ENCODE peak calls at places on chromosomes 11 and 22, in four cellular contexts. One of them, this sample, is unnamed.

GRCh38 chr11:65308281-65308891 is 6.3 kb upstream of the CDC42EP2 start:
- DNase-seq in A549: no peak
- DNase-seq in K562: no peak
- DNase-seq in HepG2: no peak
- DNase-seq in this sample: no peak

GRCh38 chr11:129375731-129376657 is at the start of gene BARX2:
- DNase-seq in HepG2: peak; percentile 33
- DNase-seq in K562: no peak
- DNase-seq in A549: peak; percentile 59
- DNase-seq in this sample: peak; percentile 74

GRCh38 chr11:66044757-66045156 is 4.2 kb downstream of the GAL3ST3 start:
- DNase-seq in HepG2: no peak
- DNase-seq in K562: no peak
- DNase-seq in A549: no peak
- DNase-seq in this sample: no peak

GRCh38 chr22:25797891-25798290 is 55.9 kb downstream of the MYO18B start:
- DNase-seq in K562: no peak
- DNase-seq in HepG2: no peak
- DNase-seq in A549: no peak
- DNase-seq in this sample: no peak

GRCh38 chr11:7060828-7061227 is 28.0 kb upstream of the RBMXL2 start:
- DNase-seq in K562: no peak
- DNase-seq in HepG2: no peak
- DNase-seq in A549: no peak
- DNase-seq in this sample: no peak

GRCh38 chr22:38144025-38144405 is 33.5 kb upstream of the BAIAP2L2 start:
- DNase-seq in A549: peak; percentile 52
- DNase-seq in K562: no peak
- DNase-seq in HepG2: peak; percentile 25
- DNase-seq in this sample: no peak

GRCh38 chr11:132427611-132428010 is 1057.2 kb downstream of the NTM start:
- DNase-seq in A549: no peak
- DNase-seq in K562: no peak
- DNase-seq in HepG2: no peak
- DNase-seq in this sample: no peak

GRCh38 chr11:64607381-64608259 is 16.6 kb downstream of the SLC22A12 start:
- DNase-seq in K562: no peak
- DNase-seq in HepG2: no peak
- DNase-seq in A549: no peak
- DNase-seq in this sample: no peak

GRCh38 chr11:115990004-115990447 is 485.8 kb upstream of the CADM1 start:
- DNase-seq in K562: peak; percentile 66
- DNase-seq in HepG2: no peak
- DNase-seq in A549: peak; percentile 2
- DNase-seq in this sample: peak; percentile 80

GRCh38 chr11:70048279-70049024 is 29.7 kb upstream of the ANO1 start:
- DNase-seq in HepG2: no peak
- DNase-seq in K562: peak; percentile 56
- DNase-seq in A549: peak; percentile 10
- DNase-seq in this sample: peak; percentile 60

GRCh38 chr11:134654161-134654915 is 242.3 kb upstream of the B3GAT1 start:
- DNase-seq in HepG2: no peak
- DNase-seq in K562: no peak
- DNase-seq in A549: no peak
- DNase-seq in this sample: no peak

GRCh38 chr11:126061707-126062678 is 673 bp downstream of the CDON start:
- DNase-seq in K562: no peak
- DNase-seq in A549: peak; percentile 52
- DNase-seq in HepG2: peak; percentile 66
- DNase-seq in this sample: peak; percentile 57

GRCh38 chr11:77374611-77375031 is 73.1 kb upstream of the GDPD4 start:
- DNase-seq in K562: no peak
- DNase-seq in A549: no peak
- DNase-seq in HepG2: no peak
- DNase-seq in this sample: no peak

GRCh38 chr11:82823635-82824614 is 76.3 kb downstream of the PRCP start:
- DNase-seq in HepG2: no peak
- DNase-seq in A549: no peak
- DNase-seq in K562: no peak
- DNase-seq in this sample: no peak

GRCh38 chr11:112889446-112889845 is 71.8 kb upstream of the NCAM1 start:
- DNase-seq in K562: no peak
- DNase-seq in HepG2: no peak
- DNase-seq in A549: no peak
- DNase-seq in this sample: no peak

GRCh38 chr11:124863137-124863825 is 2.0 kb upstream of the ROBO3 start:
- DNase-seq in K562: no peak
- DNase-seq in HepG2: peak; percentile 20
- DNase-seq in A549: no peak
- DNase-seq in this sample: peak; percentile 44

GRCh38 chr22:46040471-46041465 is 63.8 kb upstream of the WNT7B start:
- DNase-seq in HepG2: no peak
- DNase-seq in K562: no peak
- DNase-seq in A549: no peak
- DNase-seq in this sample: peak; percentile 11

GRCh38 chr11:11279956-11280689 is 72.9 kb downstream of the CSNK2A3 start:
- DNase-seq in HepG2: peak; percentile 8
- DNase-seq in A549: no peak
- DNase-seq in K562: no peak
- DNase-seq in this sample: no peak

GRCh38 chr11:73237471-73238290 is 19.6 kb downstream of the P2RY2 start:
- DNase-seq in HepG2: peak; percentile 95
- DNase-seq in K562: no peak
- DNase-seq in A549: no peak
- DNase-seq in this sample: no peak

GRCh38 chr11:73235236-73235786 is 17.2 kb downstream of the P2RY2 start:
- DNase-seq in A549: no peak
- DNase-seq in K562: no peak
- DNase-seq in HepG2: no peak
- DNase-seq in this sample: no peak

GRCh38 chr11:73239111-73239521 is 21.0 kb downstream of the P2RY2 start:
- DNase-seq in A549: no peak
- DNase-seq in HepG2: no peak
- DNase-seq in K562: no peak
- DNase-seq in this sample: no peak

GRCh38 chr11:73236205-73236765 is 18.2 kb downstream of the P2RY2 start:
- DNase-seq in K562: no peak
- DNase-seq in HepG2: no peak
- DNase-seq in A549: no peak
- DNase-seq in this sample: no peak

GRCh38 chr11:73236879-73237278 is 18.8 kb downstream of the P2RY2 start:
- DNase-seq in K562: peak; percentile 61
- DNase-seq in HepG2: peak; percentile 57
- DNase-seq in A549: peak; percentile 63
- DNase-seq in this sample: peak; percentile 83
- TF ChIP-seq HMGXB4 in K562: no peak
- TF ChIP-seq HMGXB4 in HepG2: no peak
- TF ChIP-seq HMGXB4 in A549: no peak
- TF ChIP-seq HMGXB4 in this sample: no peak

DNA sequence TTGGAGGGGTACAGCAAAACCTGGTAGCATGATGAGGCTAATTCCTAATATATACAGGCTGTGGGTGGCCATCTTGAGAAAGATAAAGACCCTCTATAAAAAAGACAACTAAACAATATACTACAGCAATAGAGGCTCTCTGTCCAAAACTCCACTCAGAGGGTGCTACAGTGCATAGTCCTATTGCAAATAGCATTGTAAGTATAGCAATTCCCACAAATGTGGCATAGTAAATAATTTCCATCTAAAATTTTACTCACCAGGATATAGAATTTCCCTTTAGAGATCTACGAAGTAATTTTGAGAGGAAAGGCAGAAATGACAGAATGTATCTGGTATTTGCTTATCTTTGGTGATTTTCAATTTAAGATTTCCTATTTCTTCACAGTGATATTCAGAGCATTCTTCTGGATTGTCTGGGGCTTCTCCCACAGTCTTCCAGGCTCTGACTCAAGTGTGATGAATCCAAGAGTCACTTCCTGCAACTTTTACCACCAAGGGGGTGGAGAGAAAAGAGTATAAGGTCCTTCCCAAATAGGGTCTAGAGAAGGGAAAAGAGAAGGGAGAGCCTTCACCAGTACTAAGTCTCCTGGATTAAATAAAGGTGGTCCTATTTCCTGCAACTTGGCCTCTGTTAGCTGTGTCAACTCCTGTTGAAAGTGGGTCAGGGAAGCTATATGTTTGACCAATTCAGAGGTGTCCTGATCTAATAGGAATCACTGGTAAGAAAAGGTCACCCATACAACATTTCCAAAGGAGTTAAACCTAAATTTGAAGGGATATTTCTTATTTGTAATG is 1054.7 kb upstream of the CNTN5 start:
- DNase-seq in A549: no peak
- DNase-seq in HepG2: no peak
- DNase-seq in K562: no peak
- DNase-seq in this sample: no peak
- TF ChIP-seq HMGXB4 in A549: no peak
- TF ChIP-seq HMGXB4 in HepG2: no peak
- TF ChIP-seq HMGXB4 in K562: no peak
- TF ChIP-seq HMGXB4 in this sample: no peak

GRCh38 chr22:19917389-19918138 is 24.0 kb upstream of the COMT start:
- DNase-seq in A549: no peak
- DNase-seq in K562: no peak
- DNase-seq in HepG2: no peak
- DNase-seq in this sample: no peak
- TF ChIP-seq HMGXB4 in A549: no peak
- TF ChIP-seq HMGXB4 in K562: no peak
- TF ChIP-seq HMGXB4 in HepG2: no peak
- TF ChIP-seq HMGXB4 in this sample: no peak

GRCh38 chr22:29330291-29330690 is 14.8 kb upstream of the RASL10A start:
- DNase-seq in A549: no peak
- DNase-seq in K562: no peak
- DNase-seq in HepG2: no peak
- DNase-seq in this sample: no peak

GRCh38 chr22:29330753-29331152 is 15.3 kb upstream of the RASL10A start:
- DNase-seq in A549: no peak
- DNase-seq in HepG2: no peak
- DNase-seq in K562: no peak
- DNase-seq in this sample: no peak

GRCh38 chr22:29329581-29329980 is 14.1 kb upstream of the RASL10A start:
- DNase-seq in HepG2: no peak
- DNase-seq in A549: no peak
- DNase-seq in K562: no peak
- DNase-seq in this sample: no peak

GRCh38 chr22:29331658-29332300 is 16.3 kb upstream of the RASL10A start:
- DNase-seq in A549: no peak
- DNase-seq in K562: no peak
- DNase-seq in HepG2: no peak
- DNase-seq in this sample: no peak

DNA sequence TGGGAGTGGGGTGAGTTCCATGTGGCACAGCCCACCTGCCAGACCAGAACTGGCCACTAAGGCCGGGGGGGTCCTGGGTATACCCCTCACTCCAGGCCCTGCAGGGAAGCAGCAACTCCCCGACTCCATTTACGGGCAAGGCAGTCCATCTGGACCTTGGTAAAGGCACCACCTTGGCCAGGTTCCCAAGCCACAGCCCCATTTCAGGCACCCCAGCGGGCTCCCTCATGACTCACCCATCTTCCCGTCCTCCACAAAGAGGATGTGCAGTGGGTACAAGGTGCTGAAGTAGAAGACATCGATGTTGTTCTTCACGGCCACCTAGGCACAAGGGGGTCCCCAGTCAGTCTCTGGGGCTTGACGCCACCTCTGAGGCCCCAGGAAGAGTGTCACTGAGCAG is 15.7 kb upstream of the RASL10A start:
- DNase-seq in HepG2: no peak
- DNase-seq in A549: no peak
- DNase-seq in K562: no peak
- DNase-seq in this sample: no peak
- TF ChIP-seq HMGXB4 in HepG2: no peak
- TF ChIP-seq HMGXB4 in A549: no peak
- TF ChIP-seq HMGXB4 in K562: no peak
- TF ChIP-seq HMGXB4 in this sample: no peak

GRCh38 chr11:120578591-120579154 is 67.1 kb downstream of the GRIK4 start:
- DNase-seq in HepG2: no peak
- DNase-seq in A549: no peak
- DNase-seq in K562: no peak
- DNase-seq in this sample: peak; percentile 9

GRCh38 chr11:120577041-120577440 is 65.5 kb downstream of the GRIK4 start:
- DNase-seq in A549: no peak
- DNase-seq in K562: no peak
- DNase-seq in HepG2: no peak
- DNase-seq in this sample: no peak

GRCh38 chr11:120577624-120578363 is 66.2 kb downstream of the GRIK4 start:
- DNase-seq in HepG2: no peak
- DNase-seq in K562: no peak
- DNase-seq in A549: no peak
- DNase-seq in this sample: peak; percentile 13

GRCh38 chr11:120581317-120581716 is 69.8 kb downstream of the GRIK4 start:
- DNase-seq in HepG2: no peak
- DNase-seq in A549: no peak
- DNase-seq in K562: no peak
- DNase-seq in this sample: no peak

DNA sequence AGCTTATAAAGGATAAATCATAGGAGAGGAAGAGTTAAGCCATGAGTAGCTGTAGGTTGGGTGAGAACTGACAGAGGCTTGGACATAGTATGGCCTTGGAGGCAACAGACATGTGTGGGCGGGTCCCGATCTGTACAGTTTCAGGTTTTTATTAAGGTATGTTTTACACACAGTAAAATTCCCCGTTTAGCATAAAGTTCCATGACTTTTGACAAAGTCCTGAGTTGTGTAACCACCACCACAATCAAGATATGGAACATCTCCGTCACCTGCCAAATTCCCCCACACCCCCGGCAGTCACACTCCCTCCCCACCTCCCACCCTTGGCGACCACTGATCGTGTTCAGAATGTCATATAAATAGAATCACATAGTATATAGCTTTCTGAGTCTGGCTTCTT is 68.1 kb downstream of the GRIK4 start:
- DNase-seq in HepG2: no peak
- DNase-seq in A549: no peak
- DNase-seq in K562: no peak
- DNase-seq in this sample: no peak
- TF ChIP-seq HMGXB4 in HepG2: no peak
- TF ChIP-seq HMGXB4 in A549: no peak
- TF ChIP-seq HMGXB4 in K562: no peak
- TF ChIP-seq HMGXB4 in this sample: no peak

This sample was measured in WTC11.